ENCODE peak calls at places on chromosomes 5 and 9, in eight cellular contexts. Q, X, N, F, W, Y, P and Z are unnamed samples.

GRCh38 chr5:131104169-131104775 is 60.8 kb downstream of the HINT1 start:
- DNase-seq in Q (no peak), X (no peak), N (no peak), F (no peak), W (no peak), Y (no peak), P (no peak), Z (no peak)

GRCh38 chr9:81513049-81513448 is 176.3 kb downstream of the TLE1 start:
- DNase-seq in Q (no peak), X (no peak), N (no peak), F (no peak), W (no peak), Y (no peak), P (no peak), Z (peak; percentile 13)

GRCh38 chr9:89519393-89519805 is 21.5 kb upstream of the SEMA4D start:
- DNase-seq in Q (peak; percentile 62), X (no peak), N (no peak), F (peak; percentile 94), W (no peak), Y (no peak), P (no peak), Z (peak; percentile 50)

GRCh38 chr5:88304356-88304755 is 35.7 kb upstream of the TMEM161B start:
- DNase-seq in Q (no peak), X (no peak), N (peak; percentile 46), F (no peak), W (no peak), Y (no peak), P (no peak), Z (no peak)

GRCh38 chr5:111454198-111454606 is 58.1 kb downstream of the STARD4 start:
- DNase-seq in Q (no peak), X (peak; percentile 61), N (no peak), F (peak; percentile 10), W (no peak), Y (peak; percentile 38), P (no peak), Z (peak; percentile 100)

GRCh38 chr5:112183103-112183634 is 235.9 kb downstream of the EPB41L4A start:
- DNase-seq in Q (no peak), X (peak; percentile 28), N (no peak), F (peak; percentile 92), W (no peak), Y (no peak), P (no peak), Z (peak; percentile 79)

GRCh38 chr5:72328172-72328571 is 8.0 kb downstream of the PTCD2 start:
- DNase-seq in Q (peak; percentile 64), X (no peak), N (peak; percentile 16), F (peak; percentile 85), W (no peak), Y (peak; percentile 91), P (no peak), Z (peak; percentile 69)

GRCh38 chr5:168585119-168585912 is 6.1 kb upstream of the PANK3 start:
- DNase-seq in Q (no peak), X (peak; percentile 80), N (no peak), F (no peak), W (no peak), Y (peak; percentile 91), P (no peak), Z (peak; percentile 50)

GRCh38 chr5:5231576-5231975 is 91.4 kb downstream of the ADAMTS16 start:
- DNase-seq in Q (no peak), X (no peak), N (no peak), F (no peak), W (no peak), Y (no peak), P (no peak), Z (no peak)

GRCh38 chr9:19875291-19875910 is 86.6 kb upstream of the SLC24A2 start:
- DNase-seq in Q (no peak), X (no peak), N (no peak), F (peak; percentile 76), W (no peak), Y (no peak), P (no peak), Z (no peak)

GRCh38 chr5:41869150-41869738 is 981 bp downstream of the OXCT1 start:
- DNase-seq in Q (peak; percentile 77), X (peak; percentile 18), N (peak; percentile 68), F (peak; percentile 63), W (peak; percentile 8), Y (peak; percentile 62), P (no peak), Z (peak; percentile 72)

GRCh38 chr9:33151007-33151557 is 16.1 kb downstream of the B4GALT1 start:
- DNase-seq in Q (no peak), X (peak; percentile 91), N (no peak), F (peak; percentile 94), W (no peak), Y (no peak), P (no peak), Z (peak; percentile 73)

GRCh38 chr9:113907282-113907681 is 31.2 kb downstream of the ZNF618 start:
- DNase-seq in Q (no peak), X (no peak), N (no peak), F (peak; percentile 74), W (no peak), Y (no peak), P (no peak), Z (no peak)

GRCh38 chr9:18487620-18488019 is 13.7 kb downstream of the ADAMTSL1 start:
- DNase-seq in Q (no peak), X (no peak), N (no peak), F (no peak), W (no peak), Y (no peak), P (no peak), Z (no peak)

GRCh38 chr5:53025506-53025905 is 36.4 kb downstream of the ITGA2 start:
- DNase-seq in Q (no peak), X (no peak), N (no peak), F (no peak), W (no peak), Y (no peak), P (no peak), Z (no peak)

GRCh38 chr9:134165357-134166315 is 1.3 kb upstream of the RNU6ATAC start:
- DNase-seq in Q (peak; percentile 40), X (no peak), N (no peak), F (peak; percentile 31), W (peak; percentile 30), Y (no peak), P (no peak), Z (no peak)

GRCh38 chr5:77957-78804 is 13.8 kb upstream of the PLEKHG4B start:
- DNase-seq in Q (no peak), X (peak; percentile 48), N (no peak), F (peak; percentile 52), W (no peak), Y (no peak), P (peak; percentile 74), Z (peak; percentile 36)

GRCh38 chr9:90943341-90943740 is 141.7 kb downstream of the SYK start:
- DNase-seq in Q (no peak), X (no peak), N (no peak), F (peak; percentile 32), W (no peak), Y (no peak), P (no peak), Z (no peak)

GRCh38 chr9:105191508-105192118 is 52.8 kb upstream of the SLC44A1 start:
- DNase-seq in Q (no peak), X (no peak), N (no peak), F (no peak), W (no peak), Y (no peak), P (peak; percentile 64), Z (no peak)

GRCh38 chr9:133347985-133348762 is at the start of the genes MED22 and RPL7A:
- DNase-seq in Q (peak; percentile 91), X (peak; percentile 97), N (peak; percentile 90), F (peak; percentile 96), W (peak; percentile 84), Y (peak; percentile 90), P (peak; percentile 90), Z (peak; percentile 98)